ENCODE peak calls at places on chromosomes 6 and 20, in ten cellular contexts. N, V, Z, J, T, E, D, M, Y and S are unnamed samples.

GRCh38 chr6:170237999-170238740 is 52.7 kb downstream of the DLL1 start:
- DNase-seq in M (no peak), T (no peak), D (no peak), Z (no peak), E (no peak), V (no peak), N (no peak), Y (no peak), J (no peak), S (no peak)

GRCh38 chr6:133568970-133569889 is 319.7 kb upstream of the TCF21 start:
- DNase-seq in M (peak), Y (peak), N (peak), T (peak), V (peak), Z (peak), E (no peak), D (peak), J (no peak), S (peak)

GRCh38 chr6:7640607-7641577 is 50.9 kb downstream of the SNRNP48 start:
- DNase-seq in V (peak), E (no peak), M (peak), T (peak), Z (peak), Y (no peak), N (no peak), D (peak), J (no peak), S (no peak)

GRCh38 chr6:151916680-151917164 is 109.2 kb downstream of the ESR1 start:
- DNase-seq in D (peak), N (no peak), J (no peak), Z (peak), V (no peak), E (no peak), Y (no peak), M (peak), T (peak), S (no peak)

GRCh38 chr6:81326856-81327561 is 425.5 kb downstream of the TENT5A start:
- DNase-seq in E (no peak), N (no peak), D (peak), Y (no peak), T (no peak), V (no peak), Z (peak), M (no peak), J (no peak), S (no peak)

GRCh38 chr20:32820000-32820697 is 395 bp downstream of the MAPRE1 start:
- DNase-seq in Z (peak), M (peak), V (peak), J (no peak), D (no peak), N (peak), T (peak), Y (peak), E (peak), S (peak)

GRCh38 chr6:63923139-63923739 is 287.6 kb downstream of the PHF3 start:
- DNase-seq in M (peak), T (peak), N (peak), J (no peak), Z (peak), Y (no peak), D (peak), V (peak), E (no peak), S (peak)

GRCh38 chr6:165960692-165961091 is 207.0 kb downstream of the TBXT start:
- DNase-seq in N (no peak), V (no peak), Z (no peak), T (no peak), E (no peak), M (no peak), J (no peak), Y (no peak), D (no peak), S (no peak)

GRCh38 chr20:57384486-57384885 is 6.7 kb upstream of the RBM38 start:
- DNase-seq in T (no peak), V (no peak), D (no peak), Z (no peak), E (no peak), N (no peak), Y (no peak), J (no peak), M (no peak), S (no peak)

GRCh38 chr20:23643665-23644064 is 5.9 kb upstream of the CST3 start:
- DNase-seq in D (no peak), Z (no peak), J (no peak), Y (no peak), V (no peak), N (peak), M (no peak), E (no peak), T (no peak), S (no peak)

GRCh38 chr6:119241124-119241491 is 108.5 kb downstream of the MAN1A1 start:
- DNase-seq in T (peak), N (no peak), J (no peak), M (no peak), Z (peak), D (no peak), V (no peak), E (no peak), Y (no peak), S (no peak)

GRCh38 chr6:167906899-167907298 is 80.2 kb downstream of the AFDN start:
- DNase-seq in E (no peak), J (no peak), N (no peak), Y (no peak), Z (no peak), T (peak), M (no peak), V (peak), D (no peak), S (no peak)

GRCh38 chr6:20479075-20479871 is 55.0 kb upstream of the CDKAL1 start:
- DNase-seq in V (no peak), N (no peak), M (no peak), E (no peak), Z (no peak), Y (no peak), J (no peak), T (no peak), D (no peak), S (no peak)

GRCh38 chr20:13492001-13492480 is 146.7 kb downstream of the TASP1 start:
- DNase-seq in E (no peak), D (peak), M (peak), T (peak), J (no peak), Z (peak), V (no peak), Y (no peak), N (no peak), S (no peak)

GRCh38 chr6:55320691-55321086 is 6.6 kb upstream of the GFRAL start:
- DNase-seq in N (no peak), T (no peak), J (no peak), D (no peak), M (no peak), Y (no peak), V (no peak), Z (no peak), E (no peak), S (no peak)

GRCh38 chr6:119078449-119079287 is at the start of gene FAM184A:
- DNase-seq in E (peak), T (peak), D (peak), N (peak), J (no peak), Y (peak), V (peak), M (peak), Z (peak), S (peak)

GRCh38 chr20:3223937-3224680 is 14.8 kb downstream of the ITPA start:
- DNase-seq in D (no peak), N (no peak), J (no peak), E (no peak), T (no peak), Y (no peak), M (no peak), V (no peak), Z (no peak), S (no peak)

GRCh38 chr6:83067448-83068413 is at the start of gene DOP1A:
- DNase-seq in V (peak), N (peak), Z (peak), E (peak), T (peak), M (peak), Y (peak), D (peak), J (peak), S (peak)

GRCh38 chr6:106275692-106276091 is 49.9 kb downstream of the ATG5 start:
- DNase-seq in J (no peak), Y (no peak), Z (peak), M (peak), T (peak), V (no peak), N (no peak), D (peak), E (no peak), S (no peak)

GRCh38 chr6:89359561-89359960 is 7.0 kb upstream of the UBE2J1 start:
- DNase-seq in Y (no peak), Z (no peak), N (no peak), J (no peak), E (no peak), M (no peak), V (no peak), D (no peak), T (no peak), S (no peak)

GRCh38 chr20:54221996-54222890 is 14.4 kb downstream of the PFDN4 start:
- DNase-seq in M (no peak), N (no peak), D (no peak), E (no peak), J (no peak), Y (no peak), Z (peak), V (no peak), T (no peak), S (no peak)

GRCh38 chr6:147170269-147170668 is 33.9 kb upstream of the STXBP5 start:
- DNase-seq in N (no peak), V (no peak), Z (peak), Y (no peak), M (peak), E (no peak), J (no peak), D (peak), T (peak), S (no peak)

GRCh38 chr6:99905209-99906106 is 88.6 kb downstream of the MCHR2 start:
- DNase-seq in M (peak), E (no peak), N (peak), Z (peak), V (peak), Y (no peak), D (peak), T (peak), J (no peak), S (peak)

GRCh38 chr6:168575346-168576098 is 134.5 kb downstream of the SMOC2 start:
- DNase-seq in M (no peak), Z (no peak), Y (no peak), E (no peak), T (no peak), N (no peak), D (no peak), J (no peak), V (no peak), S (no peak)

GRCh38 chr20:23407770-23408467 is 13.4 kb downstream of the NAPB start:
- DNase-seq in T (no peak), N (no peak), E (no peak), V (no peak), Y (no peak), Z (no peak), D (no peak), J (no peak), M (no peak), S (no peak)

GRCh38 chr20:33130553-33130952 is 37.4 kb upstream of the BPIFA2 start:
- DNase-seq in J (no peak), M (peak), E (no peak), Z (peak), V (no peak), D (peak), N (no peak), Y (no peak), T (no peak), S (no peak)

GRCh38 chr6:39076993-39077535 is 28.5 kb downstream of the GLP1R start:
- DNase-seq in Z (no peak), V (no peak), D (no peak), M (no peak), Y (no peak), E (no peak), J (no peak), N (no peak), T (no peak), S (no peak)